ENCODE peak calls at places on chromosome 3, in ten cellular contexts. One of them, this sample, is unnamed.

GRCh38 chr3:143424874-143425273 is 305.3 kb downstream of the CHST2 start:
- DNase-seq in lower lobe of right lung: no peak
- DNase-seq in HS-27A: no peak
- DNase-seq in A172: no peak
- DNase-seq in AG04449: no peak
- DNase-seq in T-helper 2 cell: no peak
- DNase-seq in upper lobe of right lung: no peak
- DNase-seq in activated CD4-positive, alpha-beta T cell treated with anti-CD3 and anti-CD28 coated beads, Interleukin-2, amount 50 U/mL, for 4 hours: no peak
- DNase-seq in fibroblast of mammary gland: no peak
- DNase-seq in stimulated activated CD4-positive, alpha-beta T cell treated with anti-CD3 and anti-CD28 coated beads, Interleukin-1b, Interleukin-23, amount 100 ng/mL, for 1 hour: no peak
- DNase-seq in this sample: no peak

GRCh38 chr3:66998899-66999235 is 760 bp downstream of the KBTBD8 start:
- DNase-seq in activated CD4-positive, alpha-beta T cell treated with anti-CD3 and anti-CD28 coated beads, Interleukin-2, amount 50 U/mL, for 4 hours: no peak
- DNase-seq in upper lobe of right lung: no peak
- DNase-seq in T-helper 2 cell: no peak
- DNase-seq in A172: no peak
- DNase-seq in HS-27A: no peak
- DNase-seq in stimulated activated CD4-positive, alpha-beta T cell treated with anti-CD3 and anti-CD28 coated beads, Interleukin-1b, Interleukin-23, amount 100 ng/mL, for 1 hour: no peak
- DNase-seq in fibroblast of mammary gland: no peak
- DNase-seq in lower lobe of right lung: no peak
- DNase-seq in AG04449: no peak
- DNase-seq in this sample: no peak

GRCh38 chr3:187287231-187287630 is 4.3 kb downstream of the MASP1 start:
- DNase-seq in AG04449: no peak
- DNase-seq in lower lobe of right lung: no peak
- DNase-seq in activated CD4-positive, alpha-beta T cell treated with anti-CD3 and anti-CD28 coated beads, Interleukin-2, amount 50 U/mL, for 4 hours: no peak
- DNase-seq in upper lobe of right lung: no peak
- DNase-seq in stimulated activated CD4-positive, alpha-beta T cell treated with anti-CD3 and anti-CD28 coated beads, Interleukin-1b, Interleukin-23, amount 100 ng/mL, for 1 hour: no peak
- DNase-seq in A172: no peak
- DNase-seq in T-helper 2 cell: no peak
- DNase-seq in fibroblast of mammary gland: no peak
- DNase-seq in HS-27A: no peak
- DNase-seq in this sample: no peak

GRCh38 chr3:174495231-174495755 is 363.8 kb upstream of the NAALADL2 start:
- DNase-seq in fibroblast of mammary gland: peak
- DNase-seq in HS-27A: no peak
- DNase-seq in A172: no peak
- DNase-seq in upper lobe of right lung: no peak
- DNase-seq in lower lobe of right lung: no peak
- DNase-seq in activated CD4-positive, alpha-beta T cell treated with anti-CD3 and anti-CD28 coated beads, Interleukin-2, amount 50 U/mL, for 4 hours: no peak
- DNase-seq in stimulated activated CD4-positive, alpha-beta T cell treated with anti-CD3 and anti-CD28 coated beads, Interleukin-1b, Interleukin-23, amount 100 ng/mL, for 1 hour: no peak
- DNase-seq in T-helper 2 cell: no peak
- DNase-seq in AG04449: peak
- DNase-seq in this sample: peak

GRCh38 chr3:142209655-142210054 is 15.7 kb downstream of the GK5 start:
- DNase-seq in A172: peak
- DNase-seq in fibroblast of mammary gland: peak
- DNase-seq in upper lobe of right lung: no peak
- DNase-seq in stimulated activated CD4-positive, alpha-beta T cell treated with anti-CD3 and anti-CD28 coated beads, Interleukin-1b, Interleukin-23, amount 100 ng/mL, for 1 hour: no peak
- DNase-seq in AG04449: peak
- DNase-seq in activated CD4-positive, alpha-beta T cell treated with anti-CD3 and anti-CD28 coated beads, Interleukin-2, amount 50 U/mL, for 4 hours: no peak
- DNase-seq in HS-27A: peak
- DNase-seq in lower lobe of right lung: no peak
- DNase-seq in T-helper 2 cell: no peak
- DNase-seq in this sample: peak

GRCh38 chr3:150000631-150001030 is 29.9 kb upstream of the PFN2 start:
- DNase-seq in A172: no peak
- DNase-seq in HS-27A: no peak
- DNase-seq in stimulated activated CD4-positive, alpha-beta T cell treated with anti-CD3 and anti-CD28 coated beads, Interleukin-1b, Interleukin-23, amount 100 ng/mL, for 1 hour: no peak
- DNase-seq in lower lobe of right lung: no peak
- DNase-seq in fibroblast of mammary gland: no peak
- DNase-seq in upper lobe of right lung: no peak
- DNase-seq in activated CD4-positive, alpha-beta T cell treated with anti-CD3 and anti-CD28 coated beads, Interleukin-2, amount 50 U/mL, for 4 hours: no peak
- DNase-seq in T-helper 2 cell: no peak
- DNase-seq in AG04449: no peak
- DNase-seq in this sample: peak

GRCh38 chr3:115518100-115518852 is 105.0 kb upstream of the GAP43 start:
- DNase-seq in activated CD4-positive, alpha-beta T cell treated with anti-CD3 and anti-CD28 coated beads, Interleukin-2, amount 50 U/mL, for 4 hours: no peak
- DNase-seq in HS-27A: peak
- DNase-seq in lower lobe of right lung: no peak
- DNase-seq in A172: peak
- DNase-seq in upper lobe of right lung: no peak
- DNase-seq in T-helper 2 cell: no peak
- DNase-seq in AG04449: peak
- DNase-seq in stimulated activated CD4-positive, alpha-beta T cell treated with anti-CD3 and anti-CD28 coated beads, Interleukin-1b, Interleukin-23, amount 100 ng/mL, for 1 hour: no peak
- DNase-seq in fibroblast of mammary gland: peak
- DNase-seq in this sample: peak

GRCh38 chr3:124791639-124792111 is 61.4 kb downstream of the UMPS start:
- DNase-seq in T-helper 2 cell: no peak
- DNase-seq in fibroblast of mammary gland: peak
- DNase-seq in stimulated activated CD4-positive, alpha-beta T cell treated with anti-CD3 and anti-CD28 coated beads, Interleukin-1b, Interleukin-23, amount 100 ng/mL, for 1 hour: no peak
- DNase-seq in AG04449: peak
- DNase-seq in upper lobe of right lung: no peak
- DNase-seq in HS-27A: peak
- DNase-seq in activated CD4-positive, alpha-beta T cell treated with anti-CD3 and anti-CD28 coated beads, Interleukin-2, amount 50 U/mL, for 4 hours: no peak
- DNase-seq in A172: peak
- DNase-seq in lower lobe of right lung: no peak
- DNase-seq in this sample: peak

GRCh38 chr3:98550833-98551232 is 19.1 kb downstream of the GPR15 start:
- DNase-seq in lower lobe of right lung: no peak
- DNase-seq in HS-27A: no peak
- DNase-seq in A172: no peak
- DNase-seq in upper lobe of right lung: no peak
- DNase-seq in T-helper 2 cell: no peak
- DNase-seq in AG04449: no peak
- DNase-seq in fibroblast of mammary gland: no peak
- DNase-seq in activated CD4-positive, alpha-beta T cell treated with anti-CD3 and anti-CD28 coated beads, Interleukin-2, amount 50 U/mL, for 4 hours: no peak
- DNase-seq in stimulated activated CD4-positive, alpha-beta T cell treated with anti-CD3 and anti-CD28 coated beads, Interleukin-1b, Interleukin-23, amount 100 ng/mL, for 1 hour: no peak
- DNase-seq in this sample: no peak

GRCh38 chr3:68458646-68459045 is 473.7 kb downstream of the TAFA4 start:
- DNase-seq in T-helper 2 cell: no peak
- DNase-seq in lower lobe of right lung: no peak
- DNase-seq in upper lobe of right lung: no peak
- DNase-seq in stimulated activated CD4-positive, alpha-beta T cell treated with anti-CD3 and anti-CD28 coated beads, Interleukin-1b, Interleukin-23, amount 100 ng/mL, for 1 hour: no peak
- DNase-seq in A172: no peak
- DNase-seq in AG04449: no peak
- DNase-seq in fibroblast of mammary gland: no peak
- DNase-seq in activated CD4-positive, alpha-beta T cell treated with anti-CD3 and anti-CD28 coated beads, Interleukin-2, amount 50 U/mL, for 4 hours: no peak
- DNase-seq in HS-27A: no peak
- DNase-seq in this sample: no peak

GRCh38 chr3:123552768-123553167 is 32.1 kb downstream of the HACD2 start:
- DNase-seq in activated CD4-positive, alpha-beta T cell treated with anti-CD3 and anti-CD28 coated beads, Interleukin-2, amount 50 U/mL, for 4 hours: no peak
- DNase-seq in upper lobe of right lung: no peak
- DNase-seq in stimulated activated CD4-positive, alpha-beta T cell treated with anti-CD3 and anti-CD28 coated beads, Interleukin-1b, Interleukin-23, amount 100 ng/mL, for 1 hour: no peak
- DNase-seq in T-helper 2 cell: no peak
- DNase-seq in HS-27A: no peak
- DNase-seq in AG04449: no peak
- DNase-seq in fibroblast of mammary gland: no peak
- DNase-seq in A172: no peak
- DNase-seq in lower lobe of right lung: no peak
- DNase-seq in this sample: no peak

GRCh38 chr3:106522397-106522796 is 653.6 kb upstream of the CBLB start:
- DNase-seq in AG04449: no peak
- DNase-seq in HS-27A: no peak
- DNase-seq in T-helper 2 cell: no peak
- DNase-seq in activated CD4-positive, alpha-beta T cell treated with anti-CD3 and anti-CD28 coated beads, Interleukin-2, amount 50 U/mL, for 4 hours: no peak
- DNase-seq in lower lobe of right lung: no peak
- DNase-seq in A172: no peak
- DNase-seq in fibroblast of mammary gland: no peak
- DNase-seq in stimulated activated CD4-positive, alpha-beta T cell treated with anti-CD3 and anti-CD28 coated beads, Interleukin-1b, Interleukin-23, amount 100 ng/mL, for 1 hour: no peak
- DNase-seq in upper lobe of right lung: no peak
- DNase-seq in this sample: no peak

GRCh38 chr3:160226740-160227048 is 1.5 kb downstream of the C3orf80 start:
- DNase-seq in A172: no peak
- DNase-seq in AG04449: no peak
- DNase-seq in T-helper 2 cell: no peak
- DNase-seq in lower lobe of right lung: no peak
- DNase-seq in upper lobe of right lung: no peak
- DNase-seq in activated CD4-positive, alpha-beta T cell treated with anti-CD3 and anti-CD28 coated beads, Interleukin-2, amount 50 U/mL, for 4 hours: no peak
- DNase-seq in HS-27A: no peak
- DNase-seq in stimulated activated CD4-positive, alpha-beta T cell treated with anti-CD3 and anti-CD28 coated beads, Interleukin-1b, Interleukin-23, amount 100 ng/mL, for 1 hour: no peak
- DNase-seq in fibroblast of mammary gland: no peak
- DNase-seq in this sample: no peak

GRCh38 chr3:159559771-159560170 is 428.9 kb upstream of the IL12A start:
- DNase-seq in fibroblast of mammary gland: no peak
- DNase-seq in upper lobe of right lung: no peak
- DNase-seq in stimulated activated CD4-positive, alpha-beta T cell treated with anti-CD3 and anti-CD28 coated beads, Interleukin-1b, Interleukin-23, amount 100 ng/mL, for 1 hour: no peak
- DNase-seq in HS-27A: no peak
- DNase-seq in T-helper 2 cell: no peak
- DNase-seq in lower lobe of right lung: no peak
- DNase-seq in activated CD4-positive, alpha-beta T cell treated with anti-CD3 and anti-CD28 coated beads, Interleukin-2, amount 50 U/mL, for 4 hours: no peak
- DNase-seq in A172: no peak
- DNase-seq in AG04449: no peak
- DNase-seq in this sample: no peak

GRCh38 chr3:98504534-98504933 is 7.1 kb downstream of the OR5K2 start:
- DNase-seq in fibroblast of mammary gland: no peak
- DNase-seq in stimulated activated CD4-positive, alpha-beta T cell treated with anti-CD3 and anti-CD28 coated beads, Interleukin-1b, Interleukin-23, amount 100 ng/mL, for 1 hour: no peak
- DNase-seq in HS-27A: peak
- DNase-seq in lower lobe of right lung: no peak
- DNase-seq in activated CD4-positive, alpha-beta T cell treated with anti-CD3 and anti-CD28 coated beads, Interleukin-2, amount 50 U/mL, for 4 hours: no peak
- DNase-seq in T-helper 2 cell: no peak
- DNase-seq in A172: peak
- DNase-seq in AG04449: no peak
- DNase-seq in upper lobe of right lung: no peak
- DNase-seq in this sample: peak

GRCh38 chr3:69079269-69080159 is 651 bp downstream of the UBA3 start:
- DNase-seq in fibroblast of mammary gland: no peak
- DNase-seq in lower lobe of right lung: no peak
- DNase-seq in upper lobe of right lung: peak
- DNase-seq in stimulated activated CD4-positive, alpha-beta T cell treated with anti-CD3 and anti-CD28 coated beads, Interleukin-1b, Interleukin-23, amount 100 ng/mL, for 1 hour: no peak
- DNase-seq in activated CD4-positive, alpha-beta T cell treated with anti-CD3 and anti-CD28 coated beads, Interleukin-2, amount 50 U/mL, for 4 hours: no peak
- DNase-seq in A172: peak
- DNase-seq in AG04449: no peak
- DNase-seq in HS-27A: no peak
- DNase-seq in T-helper 2 cell: no peak
- DNase-seq in this sample: no peak

GRCh38 chr3:42814914-42815507 is 5.8 kb downstream of the ACKR2 start:
- DNase-seq in lower lobe of right lung: no peak
- DNase-seq in stimulated activated CD4-positive, alpha-beta T cell treated with anti-CD3 and anti-CD28 coated beads, Interleukin-1b, Interleukin-23, amount 100 ng/mL, for 1 hour: no peak
- DNase-seq in T-helper 2 cell: no peak
- DNase-seq in AG04449: no peak
- DNase-seq in fibroblast of mammary gland: no peak
- DNase-seq in activated CD4-positive, alpha-beta T cell treated with anti-CD3 and anti-CD28 coated beads, Interleukin-2, amount 50 U/mL, for 4 hours: no peak
- DNase-seq in A172: no peak
- DNase-seq in HS-27A: no peak
- DNase-seq in upper lobe of right lung: no peak
- DNase-seq in this sample: no peak

GRCh38 chr3:189082666-189083427 is 88.9 kb upstream of the TPRG1 start:
- DNase-seq in activated CD4-positive, alpha-beta T cell treated with anti-CD3 and anti-CD28 coated beads, Interleukin-2, amount 50 U/mL, for 4 hours: no peak
- DNase-seq in fibroblast of mammary gland: no peak
- DNase-seq in upper lobe of right lung: no peak
- DNase-seq in stimulated activated CD4-positive, alpha-beta T cell treated with anti-CD3 and anti-CD28 coated beads, Interleukin-1b, Interleukin-23, amount 100 ng/mL, for 1 hour: no peak
- DNase-seq in lower lobe of right lung: no peak
- DNase-seq in T-helper 2 cell: no peak
- DNase-seq in A172: no peak
- DNase-seq in HS-27A: no peak
- DNase-seq in AG04449: no peak
- DNase-seq in this sample: no peak

GRCh38 chr3:122676759-122677158 is 3.9 kb upstream of the PARP14 start:
- DNase-seq in HS-27A: no peak
- DNase-seq in fibroblast of mammary gland: peak
- DNase-seq in T-helper 2 cell: no peak
- DNase-seq in lower lobe of right lung: no peak
- DNase-seq in A172: no peak
- DNase-seq in activated CD4-positive, alpha-beta T cell treated with anti-CD3 and anti-CD28 coated beads, Interleukin-2, amount 50 U/mL, for 4 hours: no peak
- DNase-seq in upper lobe of right lung: no peak
- DNase-seq in stimulated activated CD4-positive, alpha-beta T cell treated with anti-CD3 and anti-CD28 coated beads, Interleukin-1b, Interleukin-23, amount 100 ng/mL, for 1 hour: no peak
- DNase-seq in AG04449: no peak
- DNase-seq in this sample: peak

GRCh38 chr3:151923901-151924300 is 50.5 kb downstream of the SUCNR1 start:
- DNase-seq in stimulated activated CD4-positive, alpha-beta T cell treated with anti-CD3 and anti-CD28 coated beads, Interleukin-1b, Interleukin-23, amount 100 ng/mL, for 1 hour: no peak
- DNase-seq in fibroblast of mammary gland: peak
- DNase-seq in T-helper 2 cell: no peak
- DNase-seq in lower lobe of right lung: no peak
- DNase-seq in activated CD4-positive, alpha-beta T cell treated with anti-CD3 and anti-CD28 coated beads, Interleukin-2, amount 50 U/mL, for 4 hours: no peak
- DNase-seq in HS-27A: no peak
- DNase-seq in A172: peak
- DNase-seq in upper lobe of right lung: no peak
- DNase-seq in AG04449: no peak
- DNase-seq in this sample: peak

GRCh38 chr3:194054941-194055340 is 81.0 kb upstream of the HES1 start:
- DNase-seq in fibroblast of mammary gland: no peak
- DNase-seq in T-helper 2 cell: no peak
- DNase-seq in lower lobe of right lung: no peak
- DNase-seq in stimulated activated CD4-positive, alpha-beta T cell treated with anti-CD3 and anti-CD28 coated beads, Interleukin-1b, Interleukin-23, amount 100 ng/mL, for 1 hour: no peak
- DNase-seq in AG04449: no peak
- DNase-seq in activated CD4-positive, alpha-beta T cell treated with anti-CD3 and anti-CD28 coated beads, Interleukin-2, amount 50 U/mL, for 4 hours: no peak
- DNase-seq in A172: no peak
- DNase-seq in upper lobe of right lung: no peak
- DNase-seq in HS-27A: no peak
- DNase-seq in this sample: no peak

GRCh38 chr3:107973152-107973551 is 117.7 kb downstream of the CD47 start:
- DNase-seq in lower lobe of right lung: no peak
- DNase-seq in fibroblast of mammary gland: peak
- DNase-seq in stimulated activated CD4-positive, alpha-beta T cell treated with anti-CD3 and anti-CD28 coated beads, Interleukin-1b, Interleukin-23, amount 100 ng/mL, for 1 hour: no peak
- DNase-seq in AG04449: no peak
- DNase-seq in T-helper 2 cell: no peak
- DNase-seq in HS-27A: no peak
- DNase-seq in A172: no peak
- DNase-seq in activated CD4-positive, alpha-beta T cell treated with anti-CD3 and anti-CD28 coated beads, Interleukin-2, amount 50 U/mL, for 4 hours: no peak
- DNase-seq in upper lobe of right lung: no peak
- DNase-seq in this sample: peak

GRCh38 chr3:150975096-150975991 is 2.8 kb upstream of the CLRN1 start:
- DNase-seq in fibroblast of mammary gland: no peak
- DNase-seq in HS-27A: no peak
- DNase-seq in lower lobe of right lung: no peak
- DNase-seq in stimulated activated CD4-positive, alpha-beta T cell treated with anti-CD3 and anti-CD28 coated beads, Interleukin-1b, Interleukin-23, amount 100 ng/mL, for 1 hour: no peak
- DNase-seq in A172: no peak
- DNase-seq in upper lobe of right lung: no peak
- DNase-seq in AG04449: no peak
- DNase-seq in T-helper 2 cell: no peak
- DNase-seq in activated CD4-positive, alpha-beta T cell treated with anti-CD3 and anti-CD28 coated beads, Interleukin-2, amount 50 U/mL, for 4 hours: no peak
- DNase-seq in this sample: no peak

GRCh38 chr3:133574260-133574881 is 885 bp downstream of the CDV3 start:
- DNase-seq in A172: peak
- DNase-seq in lower lobe of right lung: peak
- DNase-seq in AG04449: no peak
- DNase-seq in T-helper 2 cell: peak
- DNase-seq in HS-27A: no peak
- DNase-seq in stimulated activated CD4-positive, alpha-beta T cell treated with anti-CD3 and anti-CD28 coated beads, Interleukin-1b, Interleukin-23, amount 100 ng/mL, for 1 hour: peak
- DNase-seq in activated CD4-positive, alpha-beta T cell treated with anti-CD3 and anti-CD28 coated beads, Interleukin-2, amount 50 U/mL, for 4 hours: peak
- DNase-seq in fibroblast of mammary gland: peak
- DNase-seq in upper lobe of right lung: peak
- DNase-seq in this sample: peak

GRCh38 chr3:197364410-197365071 is 66.1 kb upstream of the DLG1 start:
- DNase-seq in lower lobe of right lung: no peak
- DNase-seq in AG04449: no peak
- DNase-seq in upper lobe of right lung: peak
- DNase-seq in A172: no peak
- DNase-seq in T-helper 2 cell: no peak
- DNase-seq in activated CD4-positive, alpha-beta T cell treated with anti-CD3 and anti-CD28 coated beads, Interleukin-2, amount 50 U/mL, for 4 hours: no peak
- DNase-seq in fibroblast of mammary gland: no peak
- DNase-seq in HS-27A: no peak
- DNase-seq in stimulated activated CD4-positive, alpha-beta T cell treated with anti-CD3 and anti-CD28 coated beads, Interleukin-1b, Interleukin-23, amount 100 ng/mL, for 1 hour: no peak
- DNase-seq in this sample: no peak

GRCh38 chr3:124787490-124788195 is 57.4 kb downstream of the UMPS start:
- DNase-seq in fibroblast of mammary gland: peak
- DNase-seq in AG04449: no peak
- DNase-seq in stimulated activated CD4-positive, alpha-beta T cell treated with anti-CD3 and anti-CD28 coated beads, Interleukin-1b, Interleukin-23, amount 100 ng/mL, for 1 hour: no peak
- DNase-seq in A172: no peak
- DNase-seq in HS-27A: no peak
- DNase-seq in lower lobe of right lung: no peak
- DNase-seq in activated CD4-positive, alpha-beta T cell treated with anti-CD3 and anti-CD28 coated beads, Interleukin-2, amount 50 U/mL, for 4 hours: no peak
- DNase-seq in upper lobe of right lung: no peak
- DNase-seq in T-helper 2 cell: no peak
- DNase-seq in this sample: no peak

GRCh38 chr3:162738778-162739177 is 1242.2 kb downstream of the OTOL1 start:
- DNase-seq in HS-27A: no peak
- DNase-seq in AG04449: peak
- DNase-seq in lower lobe of right lung: no peak
- DNase-seq in stimulated activated CD4-positive, alpha-beta T cell treated with anti-CD3 and anti-CD28 coated beads, Interleukin-1b, Interleukin-23, amount 100 ng/mL, for 1 hour: no peak
- DNase-seq in activated CD4-positive, alpha-beta T cell treated with anti-CD3 and anti-CD28 coated beads, Interleukin-2, amount 50 U/mL, for 4 hours: no peak
- DNase-seq in fibroblast of mammary gland: peak
- DNase-seq in upper lobe of right lung: no peak
- DNase-seq in A172: peak
- DNase-seq in T-helper 2 cell: no peak
- DNase-seq in this sample: peak

GRCh38 chr3:156416846-156417581 is 137.9 kb downstream of the SSR3 start:
- DNase-seq in stimulated activated CD4-positive, alpha-beta T cell treated with anti-CD3 and anti-CD28 coated beads, Interleukin-1b, Interleukin-23, amount 100 ng/mL, for 1 hour: no peak
- DNase-seq in upper lobe of right lung: no peak
- DNase-seq in activated CD4-positive, alpha-beta T cell treated with anti-CD3 and anti-CD28 coated beads, Interleukin-2, amount 50 U/mL, for 4 hours: no peak
- DNase-seq in fibroblast of mammary gland: peak
- DNase-seq in HS-27A: no peak
- DNase-seq in A172: no peak
- DNase-seq in lower lobe of right lung: no peak
- DNase-seq in AG04449: no peak
- DNase-seq in T-helper 2 cell: no peak
- DNase-seq in this sample: no peak